ENCODE peak calls at places on chromosomes 1 and 21, in six cellular contexts. E is NCI-H345, C is tibial artery, M is fibroblast of gingiva, J is fibroblast of pulmonary artery, O is transverse colon. U is an unnamed sample.

GRCh38 chr1:59499273-59499955 is 202.5 kb downstream of the FGGY start:
- DNase-seq in C (no peak), E (no peak), M (no peak), J (peak), O (no peak), U (no peak)

GRCh38 chr1:220527279-220528048 is 472 bp upstream of the MARK1 start:
- DNase-seq in O (peak), J (peak), C (peak), M (no peak), E (peak), U (no peak)

GRCh38 chr1:84689514-84690396 is 506 bp downstream of the SSX2IP start:
- DNase-seq in O (peak), C (peak), J (peak), E (peak), M (peak), U (no peak)

GRCh38 chr1:29719253-29719652 is 482.9 kb downstream of the PTPRU start:
- DNase-seq in E (no peak), M (peak), C (no peak), O (no peak), J (peak), U (no peak)

GRCh38 chr1:6351480-6352137 is 42.0 kb downstream of the ACOT7 start:
- DNase-seq in M (no peak), E (peak), O (peak), C (no peak), J (no peak), U (no peak)

GRCh38 chr1:36088265-36088576 is 471 bp upstream of the ADPRS start:
- DNase-seq in C (no peak), O (no peak), E (no peak), J (no peak), M (no peak), U (no peak)

GRCh38 chr1:171486048-171486519 is 754 bp downstream of the PRRC2C start:
- DNase-seq in M (peak), E (peak), C (no peak), O (peak), J (peak), U (peak)

GRCh38 chr1:74689800-74690696 is 16.5 kb upstream of the ERICH3 start:
- DNase-seq in J (peak), M (peak), O (peak), C (no peak), E (peak), U (no peak)

GRCh38 chr1:178908358-178908757 is 37.5 kb upstream of the ANGPTL1 start:
- DNase-seq in E (no peak), M (peak), O (no peak), C (no peak), J (peak), U (no peak)

GRCh38 chr1:116781034-116781433 is 26.8 kb downstream of the CD2 start:
- DNase-seq in C (no peak), O (no peak), M (no peak), E (no peak), J (no peak), U (no peak)

GRCh38 chr1:24191860-24192259 is 4.8 kb upstream of the IFNLR1 start:
- DNase-seq in E (no peak), M (no peak), C (no peak), O (no peak), J (peak), U (peak)

GRCh38 chr1:161096514-161096913 is 1.6 kb upstream of the KLHDC9 start:
- DNase-seq in J (peak), C (no peak), O (no peak), M (peak), E (no peak), U (peak)

GRCh38 chr1:103448560-103448959 is 76.9 kb upstream of the RNPC3 start:
- DNase-seq in E (no peak), M (no peak), C (no peak), J (no peak), O (no peak), U (no peak)

GRCh38 chr21:31750843-31751242 is 18.9 kb upstream of the SCAF4 start:
- DNase-seq in O (no peak), M (peak), E (no peak), J (peak), C (no peak), U (no peak)

GRCh38 chr1:154772611-154773515 is 97.2 kb downstream of the KCNN3 start:
- DNase-seq in E (no peak), O (no peak), M (no peak), J (no peak), C (no peak), U (no peak)

GRCh38 chr1:40315795-40316594 is 1.1 kb downstream of the COL9A2 start:
- DNase-seq in M (no peak), J (no peak), C (no peak), E (peak), O (peak), U (no peak)

GRCh38 chr1:170705981-170706380 is 42.0 kb downstream of the PRRX1 start:
- DNase-seq in J (no peak), E (no peak), C (no peak), M (no peak), O (no peak), U (no peak)

GRCh38 chr21:46092026-46092764 is 5.7 kb upstream of the COL6A2 start:
- DNase-seq in C (peak), J (peak), O (peak), E (no peak), M (peak), U (no peak)

GRCh38 chr1:243374412-243374811 is 118.6 kb downstream of the SDCCAG8 start:
- DNase-seq in E (no peak), J (no peak), C (no peak), O (no peak), M (no peak), U (no peak)

GRCh38 chr1:171286032-171286705 is 27.8 kb upstream of the FMO4 start:
- DNase-seq in C (no peak), M (no peak), E (no peak), J (peak), O (no peak), U (no peak)

GRCh38 chr1:201898240-201898894 is 9.7 kb downstream of the SHISA4 start:
- DNase-seq in M (no peak), O (no peak), J (no peak), C (no peak), E (no peak), U (no peak)

GRCh38 chr1:203610061-203610460 is 16.6 kb upstream of the ATP2B4 start:
- DNase-seq in E (no peak), M (no peak), O (no peak), C (no peak), J (no peak), U (no peak)

GRCh38 chr1:16230744-16231143 is 6.2 kb downstream of the CPLANE2 start:
- DNase-seq in M (no peak), C (no peak), J (no peak), E (no peak), O (no peak), U (no peak)

GRCh38 chr1:152776361-152776760 is 1.4 kb downstream of the LCE1F start:
- DNase-seq in J (no peak), M (no peak), E (no peak), C (no peak), O (no peak), U (no peak)

GRCh38 chr1:183285746-183286145 is 99.7 kb downstream of the LAMC2 start:
- DNase-seq in E (no peak), J (no peak), O (no peak), M (no peak), C (no peak), U (no peak)

U was measured in CD14-positive monocyte.